ENCODE peak calls at places on chromosomes 6 and 20, in six cellular contexts. One of them, this sample, is unnamed. For H3K9me3, the result is how much of the 10 kb centered on the place peaks cover.

GRCh38 chr20:63625771-63626423 is 1.0 kb downstream of the GMEB2 start:
- DNase-seq in tibial artery: peak
- DNase-seq in heart left ventricle: peak
- DNase-seq in left ventricle myocardium inferior: peak
- DNase-seq in hepatocyte: peak
- DNase-seq in ovary: peak
- DNase-seq in this sample: peak

GRCh38 chr6:105209950-105210706 is 30.3 kb upstream of the POPDC3 start:
- DNase-seq in tibial artery: no peak
- DNase-seq in heart left ventricle: no peak
- DNase-seq in left ventricle myocardium inferior: no peak
- DNase-seq in hepatocyte: no peak
- DNase-seq in ovary: no peak
- DNase-seq in this sample: no peak

GRCh38 chr6:117601811-117602150 is 530 bp downstream of the GOPC start:
- DNase-seq in tibial artery: no peak
- DNase-seq in heart left ventricle: no peak
- DNase-seq in left ventricle myocardium inferior: peak
- DNase-seq in hepatocyte: no peak
- DNase-seq in ovary: no peak
- DNase-seq in this sample: peak

GRCh38 chr6:26217714-26218075 is 130.5 kb downstream of the HFE start:
- DNase-seq in tibial artery: no peak
- DNase-seq in heart left ventricle: no peak
- DNase-seq in left ventricle myocardium inferior: no peak
- DNase-seq in hepatocyte: no peak
- DNase-seq in ovary: no peak
- DNase-seq in this sample: no peak

GRCh38 chr6:116465246-116465645 is 4.1 kb downstream of the CALHM6 start:
- DNase-seq in tibial artery: no peak
- DNase-seq in heart left ventricle: no peak
- DNase-seq in left ventricle myocardium inferior: no peak
- DNase-seq in hepatocyte: no peak
- DNase-seq in ovary: no peak
- DNase-seq in this sample: no peak

GRCh38 chr6:25981529-25982263 is 19.1 kb downstream of the TRIM38 start:
- DNase-seq in tibial artery: no peak
- DNase-seq in heart left ventricle: no peak
- DNase-seq in left ventricle myocardium inferior: no peak
- DNase-seq in hepatocyte: no peak
- DNase-seq in ovary: no peak
- DNase-seq in this sample: no peak

GRCh38 chr20:50224052-50224451 is 33.4 kb downstream of the CEBPB start:
- DNase-seq in tibial artery: no peak
- DNase-seq in heart left ventricle: no peak
- DNase-seq in left ventricle myocardium inferior: no peak
- DNase-seq in hepatocyte: no peak
- DNase-seq in ovary: no peak
- DNase-seq in this sample: no peak

GRCh38 chr6:150491131-150491795 is 108.4 kb upstream of the PLEKHG1 start:
- DNase-seq in tibial artery: no peak
- DNase-seq in heart left ventricle: no peak
- DNase-seq in left ventricle myocardium inferior: no peak
- DNase-seq in hepatocyte: peak
- DNase-seq in ovary: no peak
- DNase-seq in this sample: no peak

GRCh38 chr6:147510949-147511590 is 2.6 kb downstream of the SAMD5 start:
- DNase-seq in tibial artery: no peak
- DNase-seq in heart left ventricle: no peak
- DNase-seq in left ventricle myocardium inferior: no peak
- DNase-seq in hepatocyte: peak
- DNase-seq in ovary: no peak
- DNase-seq in this sample: no peak

GRCh38 chr20:49969946-49970345 is 12.8 kb upstream of the SNAI1 start:
- DNase-seq in tibial artery: no peak
- DNase-seq in heart left ventricle: no peak
- DNase-seq in left ventricle myocardium inferior: no peak
- DNase-seq in hepatocyte: peak
- DNase-seq in ovary: no peak
- DNase-seq in this sample: no peak

GRCh38 chr20:43341541-43341940 is 116.2 kb upstream of the SRSF6 start:
- DNase-seq in tibial artery: no peak
- DNase-seq in heart left ventricle: no peak
- DNase-seq in left ventricle myocardium inferior: no peak
- DNase-seq in hepatocyte: no peak
- DNase-seq in ovary: no peak
- DNase-seq in this sample: no peak

GRCh38 chr6:15663057-15663638 is 320 bp upstream of the DTNBP1 start:
- DNase-seq in tibial artery: no peak
- DNase-seq in heart left ventricle: no peak
- DNase-seq in left ventricle myocardium inferior: no peak
- DNase-seq in hepatocyte: no peak
- DNase-seq in ovary: no peak
- DNase-seq in this sample: no peak

GRCh38 chr20:44959082-44959895 is 908 bp downstream of the TOMM34 start:
- DNase-seq in tibial artery: no peak
- DNase-seq in heart left ventricle: no peak
- DNase-seq in left ventricle myocardium inferior: no peak
- DNase-seq in hepatocyte: peak
- DNase-seq in ovary: peak
- DNase-seq in this sample: peak

GRCh38 chr20:31605902-31606677 is 1.0 kb downstream of the ID1 start:
- DNase-seq in tibial artery: peak
- DNase-seq in heart left ventricle: no peak
- DNase-seq in left ventricle myocardium inferior: no peak
- DNase-seq in hepatocyte: peak
- DNase-seq in ovary: peak
- DNase-seq in this sample: peak

GRCh38 chr20:63082308-63082938 is 75.7 kb upstream of the BHLHE23 start:
- DNase-seq in tibial artery: peak
- DNase-seq in heart left ventricle: peak
- DNase-seq in left ventricle myocardium inferior: peak
- DNase-seq in hepatocyte: peak
- DNase-seq in ovary: no peak
- DNase-seq in this sample: peak

GRCh38 chr6:157268396-157268795 is 54.9 kb downstream of the TMEM242 start:
- DNase-seq in tibial artery: peak
- DNase-seq in heart left ventricle: no peak
- DNase-seq in left ventricle myocardium inferior: no peak
- DNase-seq in hepatocyte: no peak
- DNase-seq in ovary: no peak
- DNase-seq in this sample: no peak

GRCh38 chr6:5992551-5993225 is 14.0 kb downstream of the NRN1 start:
- DNase-seq in tibial artery: no peak
- DNase-seq in heart left ventricle: no peak
- DNase-seq in left ventricle myocardium inferior: no peak
- DNase-seq in hepatocyte: no peak
- DNase-seq in ovary: no peak
- DNase-seq in this sample: no peak

GRCh38 chr6:165178056-165178455 is 131.3 kb downstream of the C6orf118 start:
- DNase-seq in tibial artery: no peak
- DNase-seq in heart left ventricle: no peak
- DNase-seq in left ventricle myocardium inferior: no peak
- DNase-seq in hepatocyte: no peak
- DNase-seq in ovary: no peak
- DNase-seq in this sample: no peak

GRCh38 chr6:34243131-34243771 is 5.6 kb downstream of the SMIM29 start:
- DNase-seq in tibial artery: peak
- DNase-seq in heart left ventricle: no peak
- DNase-seq in left ventricle myocardium inferior: no peak
- DNase-seq in hepatocyte: no peak
- DNase-seq in ovary: no peak
- DNase-seq in this sample: no peak

GRCh38 chr20:61817061-61817460 is 248.6 kb downstream of the TAF4 start:
- DNase-seq in tibial artery: no peak
- DNase-seq in heart left ventricle: no peak
- DNase-seq in left ventricle myocardium inferior: no peak
- DNase-seq in hepatocyte: no peak
- DNase-seq in ovary: no peak
- DNase-seq in this sample: no peak

GRCh38 chr6:97215157-97215769 is 67.8 kb downstream of the MMS22L start:
- DNase-seq in tibial artery: no peak
- DNase-seq in heart left ventricle: no peak
- DNase-seq in left ventricle myocardium inferior: no peak
- DNase-seq in hepatocyte: peak
- DNase-seq in ovary: no peak
- DNase-seq in this sample: peak

GRCh38 chr6:31639043-31639442 is 13.4 kb downstream of the BAG6 start:
- DNase-seq in tibial artery: no peak
- DNase-seq in heart left ventricle: no peak
- DNase-seq in left ventricle myocardium inferior: no peak
- DNase-seq in hepatocyte: no peak
- DNase-seq in ovary: no peak
- DNase-seq in this sample: no peak

GRCh38 chr6:128932061-128932460 is 49.1 kb downstream of the LAMA2 start:
- DNase-seq in tibial artery: no peak
- DNase-seq in heart left ventricle: no peak
- DNase-seq in left ventricle myocardium inferior: no peak
- DNase-seq in hepatocyte: no peak
- DNase-seq in ovary: no peak
- DNase-seq in this sample: no peak

GRCh38 chr6:351011-351866 is 40.3 kb upstream of the IRF4 start:
- DNase-seq in tibial artery: no peak
- DNase-seq in heart left ventricle: no peak
- DNase-seq in left ventricle myocardium inferior: no peak
- DNase-seq in hepatocyte: no peak
- DNase-seq in ovary: no peak
- DNase-seq in this sample: no peak

GRCh38 chr6:7991536-7991935 is 72.7 kb downstream of the BLOC1S5 start:
- DNase-seq in tibial artery: no peak
- DNase-seq in heart left ventricle: no peak
- DNase-seq in left ventricle myocardium inferior: no peak
- DNase-seq in hepatocyte: no peak
- DNase-seq in ovary: no peak
- DNase-seq in this sample: no peak

GRCh38 chr6:89553446-89553845 is 85.1 kb downstream of the LYRM2 start:
- DNase-seq in tibial artery: no peak
- DNase-seq in heart left ventricle: no peak
- DNase-seq in left ventricle myocardium inferior: no peak
- DNase-seq in hepatocyte: no peak
- DNase-seq in ovary: no peak
- DNase-seq in this sample: no peak

GRCh38 chr6:6439778-6440177 is 119.3 kb upstream of the F13A1 start:
- DNase-seq in tibial artery: no peak
- DNase-seq in heart left ventricle: no peak
- DNase-seq in left ventricle myocardium inferior: no peak
- DNase-seq in hepatocyte: no peak
- DNase-seq in ovary: no peak
- DNase-seq in this sample: no peak

GRCh38 chr6:153059311-153059710 is 56.8 kb upstream of the MTRF1L start:
- DNase-seq in tibial artery: no peak
- DNase-seq in heart left ventricle: no peak
- DNase-seq in left ventricle myocardium inferior: no peak
- DNase-seq in hepatocyte: no peak
- DNase-seq in ovary: no peak
- DNase-seq in this sample: no peak

DNA sequence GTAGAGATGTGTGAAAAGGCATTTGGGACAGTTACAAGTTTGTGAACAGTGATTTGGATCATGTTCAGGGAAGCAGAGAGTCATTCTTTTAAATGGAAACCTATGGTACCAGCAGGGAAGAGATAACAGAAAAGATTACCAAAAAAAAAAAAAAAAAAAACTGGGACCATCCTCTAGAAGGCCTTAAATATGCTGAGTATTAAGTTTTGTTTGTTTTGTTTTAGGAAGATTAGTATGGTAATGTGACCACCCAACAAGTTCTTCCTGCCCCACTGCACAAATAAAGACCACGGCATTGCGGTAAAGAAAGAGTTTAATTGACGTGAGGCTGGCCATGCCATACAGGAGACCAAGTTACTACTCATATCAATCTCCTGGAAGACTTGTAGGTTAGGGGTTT is 946.2 kb downstream of the KIF16B start:
- DNase-seq in tibial artery: no peak
- DNase-seq in heart left ventricle: no peak
- DNase-seq in left ventricle myocardium inferior: no peak
- DNase-seq in hepatocyte: no peak
- DNase-seq in ovary: no peak
- DNase-seq in this sample: no peak
- H3K9me3 ChIP-seq in tibial artery: under half
- H3K9me3 ChIP-seq in heart left ventricle: under half
- H3K9me3 ChIP-seq in left ventricle myocardium inferior: under half
- H3K9me3 ChIP-seq in hepatocyte: under half
- H3K9me3 ChIP-seq in ovary: under half
- H3K9me3 ChIP-seq in this sample: under half

GRCh38 chr6:110039996-110040383 is 61.9 kb downstream of the GPR6 start:
- DNase-seq in tibial artery: no peak
- DNase-seq in heart left ventricle: no peak
- DNase-seq in left ventricle myocardium inferior: no peak
- DNase-seq in hepatocyte: peak
- DNase-seq in ovary: peak
- DNase-seq in this sample: peak
- H3K4me3 ChIP-seq in tibial artery: peak
- H3K4me3 ChIP-seq in heart left ventricle: peak
- H3K4me3 ChIP-seq in left ventricle myocardium inferior: peak
- H3K4me3 ChIP-seq in hepatocyte: peak
- H3K4me3 ChIP-seq in ovary: peak
- H3K4me3 ChIP-seq in this sample: no peak

GRCh38 chr6:35391240-35391968 is 49.0 kb downstream of the PPARD start:
- DNase-seq in tibial artery: no peak
- DNase-seq in heart left ventricle: no peak
- DNase-seq in left ventricle myocardium inferior: no peak
- DNase-seq in hepatocyte: no peak
- DNase-seq in ovary: no peak
- DNase-seq in this sample: no peak
- TF ChIP-seq CTCF in tibial artery: no peak
- TF ChIP-seq CTCF in heart left ventricle: no peak
- TF ChIP-seq CTCF in left ventricle myocardium inferior: no peak
- TF ChIP-seq CTCF in hepatocyte: no peak
- TF ChIP-seq CTCF in ovary: no peak
- TF ChIP-seq CTCF in this sample: no peak

GRCh38 chr6:167566711-167567141 is 241.8 kb downstream of the TTLL2 start:
- DNase-seq in tibial artery: no peak
- DNase-seq in heart left ventricle: no peak
- DNase-seq in left ventricle myocardium inferior: no peak
- DNase-seq in hepatocyte: no peak
- DNase-seq in ovary: no peak
- DNase-seq in this sample: no peak

GRCh38 chr6:167567142-167568033 is 242.5 kb downstream of the TTLL2 start:
- DNase-seq in tibial artery: no peak
- DNase-seq in heart left ventricle: no peak
- DNase-seq in left ventricle myocardium inferior: peak
- DNase-seq in hepatocyte: no peak
- DNase-seq in ovary: no peak
- DNase-seq in this sample: no peak

GRCh38 chr6:167565388-167565787 is 240.5 kb downstream of the TTLL2 start:
- DNase-seq in tibial artery: no peak
- DNase-seq in heart left ventricle: no peak
- DNase-seq in left ventricle myocardium inferior: no peak
- DNase-seq in hepatocyte: no peak
- DNase-seq in ovary: no peak
- DNase-seq in this sample: no peak

GRCh38 chr6:167564416-167565250 is 239.7 kb downstream of the TTLL2 start:
- DNase-seq in tibial artery: no peak
- DNase-seq in heart left ventricle: no peak
- DNase-seq in left ventricle myocardium inferior: no peak
- DNase-seq in hepatocyte: no peak
- DNase-seq in ovary: no peak
- DNase-seq in this sample: no peak

GRCh38 chr6:167565884-167566491 is 241.1 kb downstream of the TTLL2 start:
- DNase-seq in tibial artery: no peak
- DNase-seq in heart left ventricle: peak
- DNase-seq in left ventricle myocardium inferior: peak
- DNase-seq in hepatocyte: peak
- DNase-seq in ovary: no peak
- DNase-seq in this sample: peak
- H3K9me3 ChIP-seq in tibial artery: under half
- H3K9me3 ChIP-seq in heart left ventricle: under half
- H3K9me3 ChIP-seq in left ventricle myocardium inferior: under half
- H3K9me3 ChIP-seq in hepatocyte: under half
- H3K9me3 ChIP-seq in ovary: under half
- H3K9me3 ChIP-seq in this sample: under half

This sample was measured in thyroid gland.